ENCODE peak calls at places on chromosome 9, in seven cellular contexts. X, R, U, Z, C, T and S are unnamed samples.

GRCh38 chr9:125650271-125650737 is 56.7 kb downstream of the MAPKAP1 start:
- DNase-seq in R (no peak), C (no peak), X (peak), T (no peak), Z (no peak), U (peak), S (no peak)

GRCh38 chr9:32899181-32899580 is 102.2 kb downstream of the APTX start:
- DNase-seq in T (no peak), X (no peak), Z (no peak), U (no peak), R (no peak), C (no peak), S (no peak)

GRCh38 chr9:98500337-98500919 is 208.3 kb downstream of the GABBR2 start:
- DNase-seq in U (no peak), C (no peak), R (peak), X (no peak), Z (no peak), T (no peak), S (no peak)

GRCh38 chr9:86034863-86035734 is 64.3 kb downstream of the GOLM1 start:
- DNase-seq in R (peak), Z (peak), U (peak), C (peak), T (no peak), X (peak), S (no peak)

GRCh38 chr9:2559212-2560152 is 62.1 kb upstream of the VLDLR start:
- DNase-seq in T (peak), C (no peak), X (peak), U (no peak), Z (no peak), R (peak), S (no peak)

GRCh38 chr9:32378496-32378895 is 5.9 kb upstream of the ACO1 start:
- DNase-seq in C (peak), U (peak), X (peak), R (peak), Z (no peak), T (peak), S (peak)

GRCh38 chr9:92506184-92506857 is 24.0 kb upstream of the ASPN start:
- DNase-seq in X (no peak), T (no peak), U (no peak), R (no peak), Z (no peak), C (no peak), S (no peak)

GRCh38 chr9:77714077-77714549 is 66.0 kb upstream of the GNA14 start:
- DNase-seq in T (no peak), U (no peak), X (no peak), R (no peak), Z (no peak), C (no peak), S (no peak)

GRCh38 chr9:121674952-121675351 is 23.5 kb downstream of the DAB2IP start:
- DNase-seq in C (no peak), R (no peak), X (peak), U (no peak), Z (no peak), T (peak), S (no peak)

GRCh38 chr9:34408173-34408572 is 31.5 kb upstream of the MYORG start:
- DNase-seq in R (no peak), U (no peak), Z (no peak), X (no peak), T (no peak), C (no peak), S (no peak)

GRCh38 chr9:130039504-130040147 is 3.4 kb downstream of the FNBP1 start:
- DNase-seq in T (peak), X (no peak), R (peak), U (peak), Z (no peak), C (no peak), S (no peak)

GRCh38 chr9:85600675-85601263 is 141.0 kb downstream of the AGTPBP1 start:
- DNase-seq in C (no peak), Z (no peak), X (no peak), T (no peak), R (no peak), U (no peak), S (no peak)

GRCh38 chr9:131449276-131449675 is 53.4 kb upstream of the POMT1 start:
- DNase-seq in Z (no peak), R (no peak), T (no peak), X (no peak), U (no peak), C (no peak), S (no peak)

GRCh38 chr9:26744362-26744965 is 148.1 kb downstream of the CAAP1 start:
- DNase-seq in X (peak), C (peak), Z (no peak), T (no peak), U (peak), R (no peak), S (no peak)

GRCh38 chr9:30575691-30576090 is 1808.8 kb upstream of the ACO1 start:
- DNase-seq in C (no peak), U (no peak), Z (no peak), R (no peak), X (no peak), T (no peak), S (no peak)

GRCh38 chr9:133951265-133951664 is 40.9 kb downstream of the VAV2 start:
- DNase-seq in Z (no peak), T (no peak), C (no peak), X (no peak), R (no peak), U (no peak), S (no peak)

GRCh38 chr9:75812139-75812538 is 78.3 kb upstream of the PCSK5 start:
- DNase-seq in X (no peak), R (no peak), U (no peak), C (no peak), Z (no peak), T (no peak), S (no peak)

GRCh38 chr9:111857555-111858211 is 38.9 kb upstream of the UGCG start:
- DNase-seq in X (no peak), C (no peak), R (no peak), T (no peak), U (no peak), Z (no peak), S (no peak)

GRCh38 chr9:134843740-134844139 is 36.9 kb upstream of the FCN2 start:
- DNase-seq in C (no peak), R (no peak), T (no peak), X (no peak), Z (no peak), U (no peak), S (no peak)

GRCh38 chr9:127336086-127336485 is 60.9 kb upstream of the SLC2A8 start:
- DNase-seq in C (no peak), U (no peak), Z (no peak), X (no peak), T (no peak), R (no peak), S (no peak)

GRCh38 chr9:87909310-87910041 is 8.3 kb upstream of the SPATA31C1 start:
- DNase-seq in R (no peak), U (no peak), C (peak), T (no peak), Z (no peak), X (peak), S (no peak)

GRCh38 chr9:18544456-18544855 is 70.5 kb downstream of the ADAMTSL1 start:
- DNase-seq in U (no peak), X (peak), C (no peak), R (no peak), T (no peak), Z (no peak), S (no peak)

GRCh38 chr9:120353501-120353900 is 226.5 kb downstream of the CDK5RAP2 start:
- DNase-seq in T (no peak), C (no peak), X (no peak), Z (no peak), R (peak), U (no peak), S (no peak)

GRCh38 chr9:98778711-98779530 is 17.4 kb downstream of the ANKS6 start:
- DNase-seq in R (no peak), T (no peak), U (no peak), X (no peak), Z (no peak), C (no peak), S (no peak)

GRCh38 chr9:95726756-95727155 is 148.7 kb upstream of the ERCC6L2 start:
- DNase-seq in R (no peak), T (no peak), X (peak), Z (no peak), C (peak), U (peak), S (no peak)

GRCh38 chr9:8816361-8816760 is 1016.8 kb upstream of the DMAC1 start:
- DNase-seq in X (peak), C (no peak), Z (no peak), R (no peak), T (no peak), U (no peak), S (no peak)

GRCh38 chr9:7461791-7462190 is 337.8 kb downstream of the DMAC1 start:
- DNase-seq in T (no peak), X (no peak), C (no peak), Z (no peak), U (no peak), R (no peak), S (no peak)

GRCh38 chr9:93183663-93184438 is at the start of gene WNK2:
- DNase-seq in U (peak), C (no peak), R (no peak), T (no peak), X (no peak), Z (peak), S (no peak)

GRCh38 chr9:16930578-16930977 is 60.1 kb upstream of the BNC2 start:
- DNase-seq in C (no peak), U (no peak), R (no peak), X (no peak), Z (no peak), T (no peak), S (no peak)

GRCh38 chr9:136014147-136014927 is 53.2 kb upstream of the UBAC1 start:
- DNase-seq in U (no peak), Z (no peak), T (no peak), X (no peak), C (no peak), R (no peak), S (no peak)

GRCh38 chr9:88837731-88838130 is 153.5 kb upstream of the S1PR3 start:
- DNase-seq in C (no peak), U (no peak), T (no peak), X (no peak), R (no peak), Z (no peak), S (no peak)

GRCh38 chr9:89178162-89179120 is at the start of gene SHC3:
- DNase-seq in U (no peak), Z (no peak), C (no peak), R (no peak), T (peak), X (no peak), S (no peak)